ENCODE peak calls at places on chromosomes 16 and 17, in nine cellular contexts. E is progenitor cell of endocrine pancreas, F is NCI-H524, U is memory B cell, Z is omental fat pad, Q is transverse colon, O is non-pigmented ciliary epithelial cell, B is AG09319, A is left cardiac atrium. Y is an unnamed sample.

GRCh38 chr17:59004338-59005111 is 102.2 kb downstream of the TRIM37 start:
- DNase-seq in E (peak; percentile 57), F (peak; percentile 52), U (peak; percentile 71), Z (peak; percentile 79), Q (peak; percentile 64), O (no peak), B (peak; percentile 23), A (peak; percentile 53), Y (no peak)

GRCh38 chr16:86824751-86825310 is 246.5 kb downstream of the FOXL1 start:
- DNase-seq in E (no peak), F (no peak), U (no peak), Z (no peak), Q (no peak), O (no peak), B (no peak), A (no peak), Y (no peak)

GRCh38 chr17:43003542-43004172 is 2.9 kb upstream of the IFI35 start:
- DNase-seq in E (no peak), F (no peak), U (no peak), Z (no peak), Q (no peak), O (no peak), B (no peak), A (no peak), Y (no peak)

GRCh38 chr16:2468142-2468724 is 2.9 kb upstream of the NTN3 start:
- DNase-seq in E (no peak), F (no peak), U (no peak), Z (no peak), Q (no peak), O (no peak), B (no peak), A (no peak), Y (no peak)

GRCh38 chr16:29909398-29909797 is 9.1 kb downstream of the ASPHD1 start:
- DNase-seq in E (no peak), F (no peak), U (no peak), Z (no peak), Q (no peak), O (no peak), B (no peak), A (no peak), Y (no peak)

GRCh38 chr16:68731569-68732067 is 5.5 kb upstream of the CDH1 start:
- DNase-seq in E (no peak), F (no peak), U (no peak), Z (no peak), Q (no peak), O (no peak), B (no peak), A (no peak), Y (no peak)

GRCh38 chr16:3098459-3099394 is at the start of gene ZSCAN10:
- DNase-seq in E (no peak), F (no peak), U (no peak), Z (no peak), Q (no peak), O (no peak), B (no peak), A (no peak), Y (no peak)

GRCh38 chr17:2282297-2282873 is 21.2 kb downstream of the SMG6 start:
- DNase-seq in E (no peak), F (no peak), U (peak; percentile 39), Z (no peak), Q (no peak), O (peak; percentile 51), B (peak; percentile 74), A (no peak), Y (no peak)

GRCh38 chr16:51431517-51432241 is 280.6 kb upstream of the SALL1 start:
- DNase-seq in E (no peak), F (no peak), U (no peak), Z (no peak), Q (peak; percentile 8), O (peak; percentile 96), B (peak; percentile 93), A (no peak), Y (no peak)

GRCh38 chr17:73205326-73205980 is 12.6 kb downstream of the COG1 start:
- DNase-seq in E (no peak), F (no peak), U (no peak), Z (no peak), Q (no peak), O (no peak), B (no peak), A (no peak), Y (no peak)

GRCh38 chr16:67244387-67245188 is 2.7 kb downstream of the FHOD1 start:
- DNase-seq in E (no peak), F (no peak), U (peak; percentile 68), Z (peak; percentile 37), Q (peak; percentile 76), O (peak; percentile 62), B (peak; percentile 38), A (peak; percentile 84), Y (peak; percentile 79)

GRCh38 chr17:17704931-17705330 is 23.7 kb downstream of the RAI1 start:
- DNase-seq in E (no peak), F (no peak), U (no peak), Z (no peak), Q (no peak), O (no peak), B (no peak), A (no peak), Y (no peak)

GRCh38 chr16:979106-979505 is 2.5 kb upstream of the SOX8 start:
- DNase-seq in E (no peak), F (no peak), U (no peak), Z (no peak), Q (no peak), O (no peak), B (no peak), A (no peak), Y (no peak)

GRCh38 chr17:64658931-64659330 is 3.2 kb downstream of the SMURF2 start:
- DNase-seq in E (no peak), F (no peak), U (no peak), Z (no peak), Q (no peak), O (no peak), B (no peak), A (no peak), Y (no peak)

GRCh38 chr17:36188891-36189306 is 7.7 kb downstream of the CCL3L1 start:
- DNase-seq in E (no peak), F (no peak), U (no peak), Z (no peak), Q (peak; percentile 45), O (no peak), B (no peak), A (no peak), Y (no peak)

GRCh38 chr16:48498761-48499600 is 111.0 kb downstream of the N4BP1 start:
- DNase-seq in E (no peak), F (no peak), U (no peak), Z (no peak), Q (peak; percentile 44), O (peak; percentile 34), B (peak; percentile 58), A (peak; percentile 51), Y (no peak)

GRCh38 chr16:58809213-58809612 is 75.1 kb upstream of the GOT2 start:
- DNase-seq in E (no peak), F (no peak), U (no peak), Z (no peak), Q (no peak), O (no peak), B (no peak), A (no peak), Y (no peak)

GRCh38 chr17:68054296-68054900 is 18.9 kb downstream of the KPNA2 start:
- DNase-seq in E (no peak), F (no peak), U (no peak), Z (no peak), Q (no peak), O (peak; percentile 30), B (no peak), A (no peak), Y (no peak)

GRCh38 chr16:89922884-89923639 is at the start of gene TUBB3:
- DNase-seq in E (peak; percentile 66), F (peak; percentile 85), U (no peak), Z (no peak), Q (peak; percentile 58), O (no peak), B (peak; percentile 55), A (peak; percentile 88), Y (peak; percentile 81)

GRCh38 chr17:50423553-50424159 is 2.4 kb upstream of the ACSF2 start:
- DNase-seq in E (no peak), F (no peak), U (no peak), Z (no peak), Q (no peak), O (peak; percentile 42), B (no peak), A (peak; percentile 45), Y (no peak)

GRCh38 chr16:56193951-56194726 is 2.9 kb downstream of the GNAO1 start:
- DNase-seq in E (peak; percentile 95), F (peak; percentile 83), U (peak; percentile 46), Z (no peak), Q (peak; percentile 70), O (peak; percentile 18), B (no peak), A (peak; percentile 90), Y (peak; percentile 32)

GRCh38 chr16:25390761-25391160 is 133.1 kb upstream of the ZKSCAN2 start:
- DNase-seq in E (no peak), F (no peak), U (no peak), Z (no peak), Q (no peak), O (no peak), B (no peak), A (no peak), Y (no peak)

GRCh38 chr16:4316732-4317461 is 1.0 kb downstream of the GLIS2 start:
- DNase-seq in E (no peak), F (no peak), U (no peak), Z (no peak), Q (peak; percentile 30), O (no peak), B (no peak), A (peak; percentile 73), Y (no peak)

GRCh38 chr16:72422308-72422897 is 250.4 kb upstream of the PMFBP1 start:
- DNase-seq in E (no peak), F (no peak), U (no peak), Z (no peak), Q (no peak), O (no peak), B (no peak), A (no peak), Y (no peak)